ENCODE peak calls at places on chromosomes 13 and 19, in six cellular contexts. T is PC-3, V is ascending aorta, U is mesendoderm, S is GM23248, D is right lobe of liver. Z is an unnamed sample.
A peak's percentile ranks its signal among the peaks of the same experiment; 100 is the strongest.

GRCh38 chr19:37991841-37992248 is 84.8 kb downstream of the SIPA1L3 start:
- DNase-seq in T (peak; percentile 70), V (no peak), U (peak; percentile 93), S (peak; percentile 40), D (no peak), Z (no peak)

GRCh38 chr13:73072501-73072900 is 13.7 kb downstream of the KLF5 start:
- DNase-seq in T (no peak), V (no peak), U (no peak), S (no peak), D (no peak), Z (no peak)

GRCh38 chr19:13120817-13121216 is 2.8 kb downstream of the NACC1 start:
- DNase-seq in T (no peak), V (no peak), U (no peak), S (peak; percentile 90), D (no peak), Z (no peak)

GRCh38 chr19:8702350-8702749 is 3.8 kb upstream of the ACTL9 start:
- DNase-seq in T (no peak), V (no peak), U (no peak), S (no peak), D (no peak), Z (no peak)

GRCh38 chr19:34172661-34173144 is 399 bp downstream of the LSM14A start:
- DNase-seq in T (no peak), V (no peak), U (no peak), S (peak; percentile 70), D (no peak), Z (no peak)

GRCh38 chr19:54455786-54456422 is 6.9 kb downstream of the LENG8 start:
- DNase-seq in T (no peak), V (no peak), U (no peak), S (no peak), D (no peak), Z (no peak)

GRCh38 chr13:37023871-37024270 is 23.3 kb downstream of the EXOSC8 start:
- DNase-seq in T (peak; percentile 24), V (no peak), U (no peak), S (peak; percentile 75), D (no peak), Z (no peak)

GRCh38 chr19:5738423-5738822 is 18.0 kb downstream of the CATSPERD start:
- DNase-seq in T (peak; percentile 21), V (no peak), U (no peak), S (peak; percentile 58), D (no peak), Z (no peak)

GRCh38 chr13:29619995-29620394 is 24.5 kb upstream of the SLC7A1 start:
- DNase-seq in T (no peak), V (no peak), U (no peak), S (peak; percentile 59), D (no peak), Z (no peak)

GRCh38 chr19:9128171-9128570 is 1.4 kb upstream of the OR7G3 start:
- DNase-seq in T (peak; percentile 97), V (no peak), U (no peak), S (peak; percentile 5), D (no peak), Z (no peak)

GRCh38 chr13:51846756-51847155 is 1.8 kb upstream of the TMEM272 start:
- DNase-seq in T (peak; percentile 43), V (no peak), U (no peak), S (no peak), D (no peak), Z (no peak)

GRCh38 chr13:30616927-30617314 is 799 bp upstream of the USPL1 start:
- DNase-seq in T (peak; percentile 67), V (peak; percentile 45), U (peak; percentile 95), S (peak; percentile 91), D (peak; percentile 68), Z (no peak)

GRCh38 chr19:38224014-38224862 is at the start of gene DPF1:
- DNase-seq in T (peak; percentile 86), V (no peak), U (peak; percentile 92), S (peak; percentile 87), D (no peak), Z (no peak)

GRCh38 chr19:5131866-5132561 is 163.1 kb downstream of the KDM4B start:
- DNase-seq in T (peak; percentile 76), V (no peak), U (peak; percentile 62), S (no peak), D (no peak), Z (no peak)

GRCh38 chr19:15296841-15297415 is 35.4 kb downstream of the BRD4 start:
- DNase-seq in T (peak; percentile 63), V (no peak), U (no peak), S (no peak), D (no peak), Z (no peak)

GRCh38 chr13:64127192-64127591 is 2711.5 kb upstream of the PCDH20 start:
- DNase-seq in T (no peak), V (no peak), U (no peak), S (no peak), D (no peak), Z (no peak)

DNA sequence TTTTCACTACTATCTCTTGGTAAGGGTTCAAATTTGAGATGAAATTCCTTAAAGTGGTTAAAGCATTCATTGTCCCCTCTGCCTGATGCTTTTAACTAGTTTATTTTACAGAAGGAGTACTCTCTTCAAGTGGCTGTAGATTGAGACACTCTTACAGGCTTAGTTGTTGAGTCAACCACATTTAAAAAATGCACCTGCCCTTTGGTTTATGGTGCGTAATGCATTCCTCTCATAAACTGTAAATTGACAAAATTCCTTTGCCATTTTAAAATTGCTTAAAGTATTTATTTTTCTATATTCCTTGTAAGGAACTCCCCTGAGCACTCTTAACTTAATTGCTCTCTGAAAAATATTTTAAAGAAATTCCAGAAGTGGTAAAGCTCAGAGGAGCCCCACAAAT is 826 bp upstream of the GPC5 start:
- DNase-seq in T (no peak), V (no peak), U (no peak), S (no peak), D (no peak), Z (no peak)
- H3K27me3 ChIP-seq in T (peaks cover 27% of the 10 kb centered on the region), V (no peaks in the 10 kb centered on the region), U (peaks cover 16% of the 10 kb centered on the region), S (peaks cover 70% of the 10 kb centered on the region), D (no peaks in the 10 kb centered on the region), Z (peaks cover 13% of the 10 kb centered on the region)

GRCh38 chr13:111115841-111116500 is 861 bp downstream of the ARHGEF7 start:
- DNase-seq in T (peak; percentile 42), V (no peak), U (peak; percentile 47), S (peak; percentile 94), D (peak; percentile 67), Z (no peak)
- H3K27me3 ChIP-seq in T (peaks cover 82% of the 10 kb centered on the region), V (no peaks in the 10 kb centered on the region), U (peaks cover 21% of the 10 kb centered on the region), S (peaks cover 22% of the 10 kb centered on the region), D (no peaks in the 10 kb centered on the region), Z (no peaks in the 10 kb centered on the region)

GRCh38 chr13:39379667-39380655 is 223.0 kb downstream of the LHFPL6 start:
- DNase-seq in T (no peak), V (no peak), U (no peak), S (peak; percentile 10), D (no peak), Z (no peak)
- H3K27me3 ChIP-seq in T (no peaks in the 10 kb centered on the region), V (no peaks in the 10 kb centered on the region), U (peaks cover 9% of the 10 kb centered on the region), S (no peaks in the 10 kb centered on the region), D (no peaks in the 10 kb centered on the region), Z (no peaks in the 10 kb centered on the region)

GRCh38 chr13:25978961-25979360 is 72.9 kb downstream of the SHISA2 start:
- DNase-seq in T (no peak), V (no peak), U (peak; percentile 12), S (no peak), D (no peak), Z (no peak)
- H3K27me3 ChIP-seq in T (no peaks in the 10 kb centered on the region), V (no peaks in the 10 kb centered on the region), U (no peaks in the 10 kb centered on the region), S (peaks cover 7% of the 10 kb centered on the region), D (no peaks in the 10 kb centered on the region), Z (no peaks in the 10 kb centered on the region)

GRCh38 chr19:3238066-3238561 is 13.7 kb downstream of the CELF5 start:
- DNase-seq in T (no peak), V (no peak), U (no peak), S (no peak), D (no peak), Z (no peak)

GRCh38 chr19:3236272-3236671 is 11.8 kb downstream of the CELF5 start:
- DNase-seq in T (no peak), V (no peak), U (no peak), S (no peak), D (no peak), Z (no peak)

GRCh38 chr19:3233116-3233515 is 8.7 kb downstream of the CELF5 start:
- DNase-seq in T (no peak), V (no peak), U (no peak), S (no peak), D (no peak), Z (no peak)

GRCh38 chr19:3233831-3234230 is 9.4 kb downstream of the CELF5 start:
- DNase-seq in T (no peak), V (no peak), U (peak; percentile 44), S (no peak), D (no peak), Z (no peak)

GRCh38 chr19:3234800-3235199 is 10.3 kb downstream of the CELF5 start:
- DNase-seq in T (no peak), V (no peak), U (no peak), S (no peak), D (no peak), Z (no peak)
- H3K27me3 ChIP-seq in T (no peaks in the 10 kb centered on the region), V (no peaks in the 10 kb centered on the region), U (no peaks in the 10 kb centered on the region), S (peaks cover 6% of the 10 kb centered on the region), D (no peaks in the 10 kb centered on the region), Z (no peaks in the 10 kb centered on the region)

GRCh38 chr13:77285098-77285497 is 41.8 kb downstream of the MYCBP2 start:
- DNase-seq in T (no peak), V (no peak), U (no peak), S (no peak), D (no peak), Z (no peak)

GRCh38 chr13:77289844-77290243 is 37.0 kb downstream of the MYCBP2 start:
- DNase-seq in T (peak; percentile 33), V (no peak), U (no peak), S (no peak), D (no peak), Z (no peak)

GRCh38 chr13:77291779-77292178 is 35.1 kb downstream of the MYCBP2 start:
- DNase-seq in T (no peak), V (no peak), U (no peak), S (no peak), D (no peak), Z (no peak)

DNA sequence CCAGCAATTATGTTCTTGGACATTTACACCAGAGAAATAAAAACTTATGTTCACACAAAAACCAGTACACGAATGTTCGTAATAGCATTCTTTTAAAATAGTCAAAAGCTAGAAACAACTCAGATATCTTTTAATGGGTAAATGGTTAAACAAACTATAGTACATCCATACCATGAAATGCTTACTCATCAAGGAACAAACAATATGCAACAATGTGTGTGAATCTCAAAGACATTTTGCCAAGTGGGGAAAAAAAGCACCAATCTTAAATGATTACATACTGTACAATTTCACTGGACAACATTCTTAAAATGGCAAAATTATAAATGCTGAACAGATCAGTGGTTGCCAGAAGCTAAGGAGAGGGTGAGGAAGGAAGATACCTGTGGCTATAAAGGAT is 36.6 kb downstream of the MYCBP2 start:
- DNase-seq in T (peak; percentile 54), V (no peak), U (no peak), S (no peak), D (no peak), Z (no peak)
- H3K27me3 ChIP-seq in T (no peaks in the 10 kb centered on the region), V (no peaks in the 10 kb centered on the region), U (no peaks in the 10 kb centered on the region), S (no peaks in the 10 kb centered on the region), D (no peaks in the 10 kb centered on the region), Z (no peaks in the 10 kb centered on the region)